ENCODE peak calls at places on chromosomes 2 and 18, in four cellular contexts. B is osteocyte, N is fibroblast of mammary gland, R is cardiac muscle cell. Z is an unnamed sample.

GRCh38 chr2:99354060-99354459 is 16.9 kb downstream of the EIF5B start:
- DNase-seq in B (no peak), N (peak), R (peak), Z (no peak)

GRCh38 chr2:11155326-11156059 is at the start of gene SLC66A3:
- DNase-seq in B (no peak), N (peak), R (peak), Z (no peak)

GRCh38 chr2:171522057-171522803 is at the start of gene CYBRD1:
- DNase-seq in B (peak), N (peak), R (peak), Z (no peak)

GRCh38 chr2:12032421-12032820 is 286.0 kb downstream of the LPIN1 start:
- DNase-seq in B (no peak), N (no peak), R (no peak), Z (no peak)

GRCh38 chr18:58576641-58577251 is 52.1 kb downstream of the ALPK2 start:
- DNase-seq in B (peak), N (no peak), R (no peak), Z (no peak)

GRCh38 chr2:96541326-96541725 is 4.8 kb downstream of the ARID5A start:
- DNase-seq in B (no peak), N (peak), R (no peak), Z (no peak)

GRCh38 chr2:234577191-234577590 is 80.3 kb upstream of the ARL4C start:
- DNase-seq in B (no peak), N (no peak), R (no peak), Z (no peak)

GRCh38 chr2:238970553-238971081 is 122.7 kb downstream of the TWIST2 start:
- DNase-seq in B (peak), N (peak), R (peak), Z (no peak)

GRCh38 chr2:101006065-101006715 is 4.1 kb downstream of the RPL31 start:
- DNase-seq in B (no peak), N (no peak), R (no peak), Z (no peak)

GRCh38 chr18:44801796-44802195 is 121.1 kb downstream of the SETBP1 start:
- DNase-seq in B (no peak), N (no peak), R (no peak), Z (no peak)

GRCh38 chr18:12291690-12292089 is 16.4 kb upstream of the TUBB6 start:
- DNase-seq in B (no peak), N (no peak), R (no peak), Z (no peak)

GRCh38 chr18:12290086-12290485 is 18.0 kb upstream of the TUBB6 start:
- DNase-seq in B (no peak), N (no peak), R (no peak), Z (no peak)

GRCh38 chr18:12293831-12294230 is 14.2 kb upstream of the TUBB6 start:
- DNase-seq in B (no peak), N (no peak), R (no peak), Z (no peak)

GRCh38 chr18:12288406-12288762 is 19.7 kb upstream of the TUBB6 start:
- DNase-seq in B (no peak), N (no peak), R (no peak), Z (no peak)

DNA sequence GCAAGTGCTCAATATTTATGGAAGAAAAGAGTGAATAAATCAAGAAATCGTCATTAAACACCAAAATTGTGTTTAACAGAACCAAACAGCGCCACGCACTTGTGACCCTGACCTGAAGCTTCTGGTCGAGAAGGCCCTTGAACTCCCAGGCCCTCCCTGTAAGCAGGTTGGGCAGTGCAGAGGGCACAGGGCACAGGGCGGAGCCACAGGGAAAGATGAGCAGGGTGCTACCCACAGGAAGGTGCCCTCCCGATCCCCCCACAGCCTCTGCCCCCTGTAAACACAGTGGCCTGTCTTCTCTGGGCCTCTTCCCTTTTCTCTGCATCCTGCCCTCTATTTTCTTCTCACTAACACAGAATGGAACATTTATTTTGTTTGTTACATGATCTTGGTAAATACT is 16.9 kb upstream of the TUBB6 start:
- DNase-seq in B (no peak), N (no peak), R (no peak), Z (no peak)
- TF ChIP-seq CTCF in B (no peak), N (no peak), R (no peak), Z (no peak)

GRCh38 chr2:149261672-149262071 is 68.7 kb upstream of the LYPD6 start:
- DNase-seq in B (no peak), N (no peak), R (no peak), Z (no peak)

GRCh38 chr2:149259136-149259535 is 71.3 kb upstream of the LYPD6 start:
- DNase-seq in B (no peak), N (no peak), R (no peak), Z (no peak)

DNA sequence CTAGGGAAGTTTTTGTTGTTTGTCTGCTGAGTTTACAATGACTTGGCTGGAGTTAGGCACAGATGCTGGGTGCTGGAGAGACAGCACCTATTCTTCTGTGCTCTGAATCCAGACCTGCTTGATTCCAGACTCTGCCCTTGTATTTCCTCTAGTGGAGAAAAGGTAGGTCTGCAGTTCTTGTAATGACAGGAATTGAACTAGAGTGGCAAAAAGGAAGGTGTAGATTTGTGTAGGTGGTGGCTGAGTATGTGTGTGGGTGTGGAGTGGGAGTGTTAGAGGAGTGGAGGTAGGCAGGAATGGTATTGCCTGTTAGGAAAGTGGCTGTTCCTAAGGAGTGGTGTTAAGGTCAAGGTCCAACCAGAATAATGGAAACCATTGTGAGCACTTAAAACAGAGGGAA is 71.9 kb upstream of the LYPD6 start:
- DNase-seq in B (no peak), N (no peak), R (no peak), Z (no peak)
- TF ChIP-seq CTCF in B (peak), N (no peak), R (no peak), Z (peak)

GRCh38 chr2:224472137-224472536 is 70.2 kb upstream of the FAM124B start:
- DNase-seq in B (no peak), N (no peak), R (no peak), Z (no peak)
- TF ChIP-seq CTCF in B (no peak), N (no peak), R (no peak), Z (no peak)

DNA sequence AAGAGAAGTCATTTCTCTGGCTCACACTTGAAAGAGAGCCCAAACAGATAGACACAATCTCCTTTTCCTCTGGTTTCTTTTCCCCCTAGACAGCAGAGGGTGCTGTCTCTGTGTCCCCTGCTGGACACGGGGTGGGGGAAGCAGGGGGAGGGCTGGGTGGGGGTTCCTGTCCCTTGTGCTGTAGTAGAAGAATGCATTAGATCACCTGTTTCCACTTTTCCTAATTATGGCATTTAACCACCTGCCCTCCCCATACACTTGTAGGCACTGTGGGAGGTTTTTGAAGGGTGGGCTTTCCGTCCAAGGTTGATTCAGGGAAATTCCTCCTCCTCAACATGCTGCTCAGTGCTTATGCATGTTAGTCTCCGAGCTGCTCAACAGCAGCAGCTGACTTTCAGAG is 206.2 kb upstream of the EPAS1 start:
- DNase-seq in B (no peak), N (no peak), R (no peak), Z (no peak)
- TF ChIP-seq CTCF in B (no peak), N (peak), R (no peak), Z (no peak)

DNA sequence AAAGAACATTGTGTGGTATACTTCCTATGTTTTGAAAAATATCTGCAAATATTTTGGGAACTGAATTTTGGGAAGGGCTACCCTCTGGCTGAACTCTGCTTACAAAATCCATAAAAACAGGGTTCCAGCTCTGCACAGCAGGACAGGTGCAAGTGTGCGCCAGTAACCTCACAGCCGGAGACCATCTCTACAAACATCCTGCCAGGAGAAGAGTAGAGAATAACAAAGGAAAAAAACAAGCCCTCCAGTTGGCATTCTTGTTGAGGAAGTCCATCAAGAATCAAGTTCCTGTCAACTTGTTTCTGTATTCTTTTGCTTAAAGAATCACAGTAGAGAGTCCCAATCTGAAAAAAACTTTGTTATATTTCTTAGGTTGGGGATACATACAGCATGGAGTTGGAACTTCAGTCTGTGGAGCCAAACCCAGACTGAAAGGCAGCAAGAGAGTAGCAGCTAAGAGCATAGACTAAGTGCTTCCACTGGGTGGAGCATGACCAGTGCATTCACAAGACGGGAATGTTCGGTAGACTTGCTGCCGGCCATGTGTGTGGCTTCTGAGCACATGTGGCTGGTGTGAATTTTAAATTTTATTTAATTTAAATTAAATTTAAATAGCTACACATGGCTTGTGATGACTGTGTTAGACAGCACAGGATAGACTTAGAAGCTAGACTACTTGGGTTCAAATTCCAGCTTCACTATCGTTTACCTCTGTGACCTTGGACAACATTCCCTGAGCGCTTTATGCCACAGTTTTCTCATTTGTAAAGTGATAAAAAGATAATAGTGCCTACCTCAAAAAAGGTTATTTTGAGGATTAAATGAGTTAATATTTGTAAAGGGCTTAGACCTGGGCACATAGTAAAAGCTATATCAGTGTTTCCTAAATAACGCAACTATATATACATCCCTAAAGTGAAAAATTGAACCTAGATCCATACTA is 41.9 kb downstream of the SPTBN1 start:
- DNase-seq in B (no peak), N (peak), R (peak), Z (no peak)
- TF ChIP-seq CTCF in B (peak), N (peak), R (peak), Z (peak)

GRCh38 chr2:209936106-209936663 is 66.3 kb upstream of the RPE start:
- DNase-seq in B (no peak), N (no peak), R (no peak), Z (no peak)
- TF ChIP-seq CTCF in B (peak), N (peak), R (no peak), Z (peak)

DNA sequence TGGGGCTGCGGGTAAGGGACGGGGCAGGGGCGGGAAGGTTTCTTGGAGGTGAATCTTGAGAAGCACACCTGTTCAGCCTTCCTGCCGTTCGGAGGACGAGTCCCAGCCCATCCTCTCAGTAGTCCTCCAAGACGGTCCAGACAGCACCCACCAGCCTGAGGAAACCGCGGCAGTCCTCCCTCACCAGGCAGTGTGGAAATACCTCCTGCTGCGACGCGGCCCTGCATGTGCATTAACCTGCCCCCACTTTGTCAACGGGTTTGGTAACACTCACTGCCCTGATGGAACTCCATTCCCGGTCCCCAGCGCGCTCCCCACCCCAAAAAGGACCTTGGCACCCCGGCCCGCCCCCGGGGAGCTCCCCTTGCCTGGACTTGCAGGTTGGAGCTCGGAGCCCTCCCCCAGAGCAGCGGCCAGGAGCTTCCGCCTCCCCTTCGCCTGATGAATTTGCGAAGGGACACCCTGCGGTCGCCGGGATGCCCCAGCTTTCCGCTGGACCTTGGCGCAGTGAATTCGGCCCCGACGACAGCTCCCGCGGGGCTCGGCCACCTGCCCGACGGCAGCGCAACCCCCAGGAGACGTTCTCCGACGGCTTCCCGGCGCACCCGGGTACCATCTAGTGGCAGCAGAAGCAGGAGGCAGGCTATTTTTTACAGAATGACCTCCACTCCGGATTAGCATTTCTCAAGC is 31.5 kb downstream of the ACVR1C start:
- DNase-seq in B (no peak), N (peak), R (peak), Z (no peak)
- TF ChIP-seq CTCF in B (peak), N (peak), R (peak), Z (peak)

DNA sequence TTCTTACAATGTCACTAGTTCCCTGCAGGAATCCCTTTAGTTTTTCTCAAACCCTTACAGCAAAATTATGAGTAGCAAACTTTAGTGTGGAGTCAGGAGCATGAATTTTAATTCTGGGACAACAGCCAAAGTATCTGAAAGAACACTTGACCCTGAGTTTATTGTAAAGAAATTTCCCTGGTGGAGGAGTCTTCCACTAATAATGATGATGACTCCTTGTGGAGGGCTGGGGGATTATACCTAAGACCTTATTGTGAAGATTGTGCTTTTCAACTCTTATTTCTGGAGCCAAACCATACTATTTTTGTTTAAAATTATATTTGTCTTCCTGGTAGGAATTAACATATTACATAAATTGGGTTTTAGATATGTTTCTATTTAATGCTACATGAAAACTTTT is 217.0 kb downstream of the MYO3B start:
- DNase-seq in B (no peak), N (no peak), R (peak), Z (no peak)
- TF ChIP-seq CTCF in B (peak), N (no peak), R (peak), Z (no peak)

GRCh38 chr2:149087751-149088150 is 49.3 kb downstream of the LYPD6B start:
- DNase-seq in B (no peak), N (no peak), R (peak), Z (no peak)
- TF ChIP-seq CTCF in B (peak), N (peak), R (peak), Z (peak)

Z was measured in keratinocyte.